ENCODE peak calls at places on chromosomes 5 and 9, in five cellular contexts. T, D, Y, P and I are unnamed samples.

GRCh38 chr5:180133971-180134508 is 62.5 kb upstream of the RNF130 start:
- DNase-seq in P (no peak), D (no peak), T (no peak), Y (no peak), I (no peak)

GRCh38 chr5:74167206-74167929 is 473.2 kb downstream of the ENC1 start:
- DNase-seq in P (no peak), D (no peak), Y (peak), T (peak), I (no peak)

GRCh38 chr9:126478216-126478981 is 135.3 kb upstream of the LMX1B start:
- DNase-seq in P (no peak), T (no peak), D (no peak), Y (no peak), I (no peak)

GRCh38 chr5:1453613-1454012 is 8.4 kb upstream of the SLC6A3 start:
- DNase-seq in D (no peak), P (no peak), T (no peak), Y (no peak), I (no peak)

GRCh38 chr5:34891981-34892380 is 23.3 kb downstream of the RAD1 start:
- DNase-seq in T (no peak), D (no peak), Y (peak), P (no peak), I (no peak)

GRCh38 chr5:134136771-134137170 is 22.3 kb downstream of the TCF7 start:
- DNase-seq in Y (no peak), P (no peak), T (no peak), D (peak), I (no peak)

GRCh38 chr9:98852961-98853360 is 45.5 kb downstream of the GALNT12 start:
- DNase-seq in Y (no peak), P (no peak), T (no peak), D (no peak), I (no peak)

GRCh38 chr9:3337515-3337914 is 188.3 kb downstream of the RFX3 start:
- DNase-seq in T (no peak), Y (peak), D (no peak), P (no peak), I (no peak)

GRCh38 chr5:39016587-39017275 is 57.5 kb downstream of the RICTOR start:
- DNase-seq in T (no peak), D (no peak), P (no peak), Y (peak), I (no peak)

GRCh38 chr5:135304352-135305221 is 94.4 kb downstream of the MACROH2A1 start:
- DNase-seq in D (no peak), Y (peak), T (no peak), P (no peak), I (no peak)

GRCh38 chr9:81686614-81687520 is 2.5 kb downstream of the TLE1 start:
- DNase-seq in D (no peak), T (peak), Y (peak), P (no peak), I (no peak)

GRCh38 chr5:68682400-68683152 is 411.2 kb upstream of the SLC30A5 start:
- DNase-seq in P (no peak), Y (no peak), D (no peak), T (peak), I (no peak)

GRCh38 chr5:29568028-29568427 is 1625.5 kb upstream of the CDH6 start:
- DNase-seq in D (no peak), T (no peak), P (no peak), Y (no peak), I (no peak)

GRCh38 chr9:6096821-6097220 is 81.4 kb upstream of the RANBP6 start:
- DNase-seq in D (no peak), P (no peak), T (peak), Y (peak), I (no peak)